ENCODE peak calls at places on chromosomes 5 and 9, in seven cellular contexts. P is stimulated activated CD8-positive, alpha-beta memory T cell treated with anti-CD3 and anti-CD28 coated beads, Interleukin-2, amount 100 ng/mL, for 1 hour; X is GM23248; G is GM12892; W is left cardiac atrium; L is NCI-H1048; U is AML-193. M is an unnamed sample.
A peak's percentile ranks its signal among the peaks of the same experiment; 100 is the strongest.

GRCh38 chr5:42423285-42424152 is at the start of gene GHR:
- DNase-seq in P (no peak), X (peak; percentile 95), G (peak; percentile 25), W (peak; percentile 86), L (peak; percentile 67), U (no peak), M (peak; percentile 87)

GRCh38 chr5:179226696-179227095 is 118.6 kb downstream of the ADAMTS2 start:
- DNase-seq in P (no peak), X (no peak), G (no peak), W (peak; percentile 5), L (no peak), U (no peak), M (no peak)

GRCh38 chr5:135127604-135128240 is 93.7 kb upstream of the PITX1 start:
- DNase-seq in P (no peak), X (peak; percentile 93), G (no peak), W (no peak), L (no peak), U (no peak), M (peak; percentile 89)

GRCh38 chr5:118646917-118647316 is 341.4 kb downstream of the DTWD2 start:
- DNase-seq in P (no peak), X (no peak), G (no peak), W (no peak), L (no peak), U (no peak), M (no peak)

GRCh38 chr5:139795074-139796001 is at the start of gene PSD2:
- DNase-seq in P (no peak), X (peak; percentile 34), G (no peak), W (no peak), L (no peak), U (no peak), M (peak; percentile 32)

GRCh38 chr5:59685806-59686205 is 207.7 kb downstream of the PDE4D start:
- DNase-seq in P (no peak), X (peak; percentile 23), G (no peak), W (no peak), L (no peak), U (no peak), M (no peak)

GRCh38 chr5:178569485-178569884 is 20.7 kb downstream of the COL23A1 start:
- DNase-seq in P (no peak), X (no peak), G (no peak), W (no peak), L (no peak), U (peak; percentile 4), M (peak; percentile 52)

GRCh38 chr9:96085536-96086143 is 210.1 kb downstream of the ERCC6L2 start:
- DNase-seq in P (no peak), X (no peak), G (no peak), W (no peak), L (no peak), U (no peak), M (no peak)

GRCh38 chr5:83467315-83468044 is 4.1 kb upstream of the VCAN start:
- DNase-seq in P (no peak), X (peak; percentile 88), G (no peak), W (peak; percentile 60), L (no peak), U (no peak), M (peak; percentile 64)

GRCh38 chr5:126754609-126755008 is 22.3 kb upstream of the LMNB1 start:
- DNase-seq in P (no peak), X (no peak), G (no peak), W (no peak), L (no peak), U (peak; percentile 67), M (no peak)

GRCh38 chr9:89361816-89362646 is 43.7 kb downstream of the SECISBP2 start:
- DNase-seq in P (no peak), X (no peak), G (no peak), W (no peak), L (no peak), U (no peak), M (no peak)

GRCh38 chr9:75499812-75500211 is 390.7 kb upstream of the PCSK5 start:
- DNase-seq in P (no peak), X (no peak), G (no peak), W (no peak), L (no peak), U (no peak), M (no peak)

GRCh38 chr5:573976-574375 is 38.2 kb upstream of the CEP72 start:
- DNase-seq in P (no peak), X (no peak), G (no peak), W (no peak), L (no peak), U (no peak), M (no peak)

GRCh38 chr9:131608469-131609115 is 63.3 kb downstream of the PRRT1B start:
- DNase-seq in P (no peak), X (peak; percentile 94), G (no peak), W (peak; percentile 72), L (no peak), U (no peak), M (peak; percentile 92)

GRCh38 chr5:143552680-143553079 is 149.2 kb upstream of the NR3C1 start:
- DNase-seq in P (no peak), X (no peak), G (no peak), W (no peak), L (no peak), U (no peak), M (no peak)